ENCODE peak calls at places on chromosomes 11 and 22, in eight cellular contexts. P, A, C, G, R, K, I and O are unnamed samples.

GRCh38 chr11:44351006-44351660 is 41.2 kb upstream of the ALX4 start:
- DNase-seq in P (peak; percentile 41), A (no peak), C (no peak), G (no peak), R (no peak), K (no peak), I (no peak), O (no peak)

GRCh38 chr22:39739338-39740027 is 154.1 kb downstream of the ENTHD1 start:
- DNase-seq in P (no peak), A (no peak), C (no peak), G (no peak), R (no peak), K (no peak), I (no peak), O (no peak)

GRCh38 chr22:42978453-42979103 is 36.4 kb downstream of the PACSIN2 start:
- DNase-seq in P (no peak), A (no peak), C (no peak), G (peak; percentile 93), R (no peak), K (peak; percentile 63), I (no peak), O (no peak)

GRCh38 chr11:115184901-115185300 is 319.3 kb downstream of the CADM1 start:
- DNase-seq in P (no peak), A (no peak), C (no peak), G (no peak), R (no peak), K (peak; percentile 12), I (no peak), O (no peak)

GRCh38 chr11:57422669-57423068 is 4.3 kb downstream of the SLC43A3 start:
- DNase-seq in P (no peak), A (no peak), C (no peak), G (no peak), R (no peak), K (no peak), I (no peak), O (no peak)

GRCh38 chr11:67022341-67022933 is 497 bp upstream of the SYT12 start:
- DNase-seq in P (no peak), A (peak; percentile 90), C (no peak), G (peak; percentile 57), R (no peak), K (peak; percentile 27), I (no peak), O (peak; percentile 62)

GRCh38 chr11:95715777-95716241 is 73.8 kb downstream of the FAM76B start:
- DNase-seq in P (no peak), A (no peak), C (no peak), G (peak; percentile 61), R (no peak), K (no peak), I (no peak), O (no peak)

GRCh38 chr11:33160147-33160546 is 1.1 kb downstream of the CSTF3 start:
- DNase-seq in P (no peak), A (no peak), C (no peak), G (peak; percentile 71), R (no peak), K (no peak), I (no peak), O (no peak)

GRCh38 chr11:118610773-118611432 is 3.5 kb downstream of the PHLDB1 start:
- DNase-seq in P (peak; percentile 94), A (peak; percentile 94), C (peak; percentile 86), G (peak; percentile 89), R (peak; percentile 82), K (peak; percentile 86), I (peak; percentile 84), O (peak; percentile 71)

GRCh38 chr22:44360686-44361381 is 48.1 kb upstream of the SHISAL1 start:
- DNase-seq in P (peak; percentile 67), A (peak; percentile 90), C (no peak), G (peak; percentile 92), R (no peak), K (no peak), I (peak; percentile 60), O (no peak)

GRCh38 chr11:86781546-86781945 is 18.8 kb upstream of the PRSS23 start:
- DNase-seq in P (no peak), A (no peak), C (no peak), G (no peak), R (no peak), K (no peak), I (no peak), O (no peak)

GRCh38 chr22:24510694-24511625 is 15.8 kb downstream of the UPB1 start:
- DNase-seq in P (no peak), A (no peak), C (no peak), G (peak; percentile 83), R (no peak), K (no peak), I (peak; percentile 35), O (peak; percentile 37)

GRCh38 chr11:110091995-110092576 is 1.1 kb upstream of the ZC3H12C start:
- DNase-seq in P (no peak), A (no peak), C (no peak), G (peak; percentile 40), R (no peak), K (no peak), I (no peak), O (peak; percentile 75)

GRCh38 chr22:49624421-49625177 is 203.1 kb downstream of the BRD1 start:
- DNase-seq in P (no peak), A (peak; percentile 70), C (no peak), G (no peak), R (no peak), K (no peak), I (peak; percentile 11), O (no peak)

GRCh38 chr22:49621601-49622210 is 206.0 kb downstream of the BRD1 start:
- DNase-seq in P (peak; percentile 51), A (peak; percentile 54), C (no peak), G (no peak), R (no peak), K (no peak), I (peak; percentile 21), O (no peak)

GRCh38 chr22:49623715-49624114 is 204.0 kb downstream of the BRD1 start:
- DNase-seq in P (no peak), A (peak; percentile 55), C (no peak), G (no peak), R (no peak), K (no peak), I (peak; percentile 38), O (no peak)

GRCh38 chr22:49622241-49623105 is 205.2 kb downstream of the BRD1 start:
- DNase-seq in P (no peak), A (peak; percentile 67), C (no peak), G (no peak), R (no peak), K (no peak), I (peak; percentile 33), O (no peak)

DNA sequence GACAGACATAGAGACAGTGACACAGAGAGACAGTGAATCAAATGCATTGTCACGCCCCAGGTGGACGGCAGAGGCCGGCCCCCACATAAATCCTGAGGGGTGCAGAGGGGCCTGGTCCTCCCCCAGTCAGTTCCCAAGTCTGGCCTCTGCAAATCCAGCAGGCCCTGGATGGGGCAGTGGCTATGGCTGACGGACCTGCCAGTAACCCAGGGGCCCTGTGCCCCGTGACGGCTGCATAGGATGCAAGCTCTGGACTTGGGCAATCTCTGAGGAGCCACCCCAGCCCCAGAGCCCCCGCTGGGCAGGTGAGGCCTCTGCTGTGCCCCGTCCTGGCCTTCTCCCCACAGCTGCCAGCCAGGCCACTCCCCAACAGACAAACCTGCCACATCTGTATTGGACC is 204.5 kb downstream of the BRD1 start:
- DNase-seq in P (no peak), A (peak; percentile 54), C (no peak), G (no peak), R (no peak), K (no peak), I (peak; percentile 13), O (no peak)
- H3K9me3 ChIP-seq in P (no peaks in the 10 kb centered on the region), A (no peaks in the 10 kb centered on the region), C (no peaks in the 10 kb centered on the region), G (no peaks in the 10 kb centered on the region), R (no peaks in the 10 kb centered on the region), K (no peaks in the 10 kb centered on the region), I (no peaks in the 10 kb centered on the region), O (no peaks in the 10 kb centered on the region)

DNA sequence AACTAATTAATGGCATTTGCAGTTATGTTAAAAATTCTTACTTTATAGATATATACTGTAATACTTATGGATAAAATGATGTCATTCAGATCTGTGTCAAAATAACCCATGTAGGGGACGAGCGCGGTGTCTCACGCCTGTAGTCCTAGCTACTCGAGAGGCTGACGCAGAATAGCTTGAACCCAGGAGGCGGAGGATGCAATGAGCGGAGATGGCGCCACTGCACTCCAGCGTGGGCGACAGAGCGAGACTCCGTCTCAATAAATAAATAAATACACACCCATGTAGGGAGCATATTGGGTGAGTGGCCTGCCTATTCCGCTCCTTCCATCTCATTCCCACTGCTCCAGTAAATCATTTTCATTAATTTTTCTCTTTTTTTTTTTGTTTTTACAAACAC is 7.1 kb downstream of the SNU13 start:
- DNase-seq in P (peak; percentile 61), A (peak; percentile 53), C (no peak), G (peak; percentile 24), R (no peak), K (no peak), I (no peak), O (peak; percentile 18)
- H3K4me3 ChIP-seq in P (peak overlapping the region; percentile 67), A (no peak overlapping the region), C (peak overlapping the region; percentile 62), G (peak overlapping the region; percentile 74), R (peak overlapping the region; percentile 73), K (peak overlapping the region; percentile 47), I (peak overlapping the region; percentile 77), O (peak overlapping the region; percentile 66)

GRCh38 chr22:49149721-49150608 is 677.7 kb downstream of the BRD1 start:
- DNase-seq in P (no peak), A (no peak), C (no peak), G (no peak), R (no peak), K (no peak), I (no peak), O (no peak)
- H3K9me3 ChIP-seq in P (no peaks in the 10 kb centered on the region), A (no peaks in the 10 kb centered on the region), C (no peaks in the 10 kb centered on the region), G (peaks cover 3% of the 10 kb centered on the region), R (no peaks in the 10 kb centered on the region), K (no peaks in the 10 kb centered on the region), I (peaks cover 5% of the 10 kb centered on the region), O (no peaks in the 10 kb centered on the region)

GRCh38 chr22:17079572-17079971 is 5.2 kb upstream of the IL17RA start:
- DNase-seq in P (no peak), A (no peak), C (no peak), G (peak; percentile 47), R (no peak), K (no peak), I (no peak), O (no peak)

GRCh38 chr22:17074648-17075002 is 10.2 kb upstream of the IL17RA start:
- DNase-seq in P (no peak), A (no peak), C (no peak), G (peak; percentile 60), R (no peak), K (no peak), I (no peak), O (no peak)

GRCh38 chr22:17083255-17083654 is 1.5 kb upstream of the IL17RA start:
- DNase-seq in P (no peak), A (no peak), C (no peak), G (no peak), R (no peak), K (no peak), I (no peak), O (no peak)

GRCh38 chr22:17072877-17073276 is 11.9 kb upstream of the IL17RA start:
- DNase-seq in P (no peak), A (no peak), C (no peak), G (no peak), R (no peak), K (no peak), I (no peak), O (no peak)

DNA sequence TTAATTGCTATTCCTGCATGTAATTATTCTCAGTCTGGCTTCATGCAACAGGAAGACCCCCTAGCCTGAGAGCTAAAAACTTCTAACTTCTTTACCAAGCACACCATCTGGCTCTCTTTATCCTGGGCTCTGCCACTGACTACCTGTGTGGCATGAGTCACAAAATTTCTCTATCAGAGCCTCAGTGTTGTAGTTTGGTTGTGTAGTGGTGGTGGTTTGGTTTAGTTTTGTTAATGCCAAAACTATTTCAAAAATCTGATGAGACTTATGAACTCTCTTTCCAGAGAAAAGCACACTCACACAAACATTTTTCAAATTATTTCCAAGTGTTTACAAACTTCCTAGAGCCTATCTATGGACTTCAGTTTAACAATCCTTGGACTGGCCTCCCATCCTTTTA is 7.5 kb upstream of the IL17RA start:
- DNase-seq in P (no peak), A (no peak), C (no peak), G (peak; percentile 81), R (no peak), K (no peak), I (no peak), O (no peak)
- H3K4me3 ChIP-seq in P (no peak overlapping the region), A (no peak overlapping the region), C (no peak overlapping the region), G (no peak overlapping the region), R (no peak overlapping the region), K (no peak overlapping the region), I (no peak overlapping the region), O (no peak overlapping the region)